ENCODE peak calls at places on chromosome 18, in nine cellular contexts. One of them, this sample, is unnamed.

GRCh38 chr18:54822872-54823845 is 5.1 kb upstream of the RAB27B start:
- DNase-seq in cardiac muscle cell: peak
- DNase-seq in neural progenitor cell: no peak
- DNase-seq in CD8-positive, alpha-beta memory T cell: no peak
- DNase-seq in lower leg skin: no peak
- DNase-seq in tibial nerve: no peak
- DNase-seq in fibroblast of lung: peak
- DNase-seq in GM23338: no peak
- DNase-seq in NB4: peak
- DNase-seq in this sample: peak

GRCh38 chr18:57134564-57135211 is 12.2 kb upstream of the BOD1L2 start:
- DNase-seq in fibroblast of lung: no peak
- DNase-seq in neural progenitor cell: peak
- DNase-seq in tibial nerve: no peak
- DNase-seq in NB4: peak
- DNase-seq in cardiac muscle cell: no peak
- DNase-seq in GM23338: peak
- DNase-seq in lower leg skin: no peak
- DNase-seq in CD8-positive, alpha-beta memory T cell: no peak
- DNase-seq in this sample: no peak

GRCh38 chr18:63439334-63439733 is 17.1 kb upstream of the VPS4B start:
- DNase-seq in CD8-positive, alpha-beta memory T cell: peak
- DNase-seq in tibial nerve: no peak
- DNase-seq in cardiac muscle cell: peak
- DNase-seq in fibroblast of lung: peak
- DNase-seq in lower leg skin: peak
- DNase-seq in NB4: peak
- DNase-seq in neural progenitor cell: peak
- DNase-seq in GM23338: peak
- DNase-seq in this sample: peak

GRCh38 chr18:48490641-48491040 is 48.2 kb upstream of the CTIF start:
- DNase-seq in cardiac muscle cell: peak
- DNase-seq in GM23338: no peak
- DNase-seq in NB4: no peak
- DNase-seq in tibial nerve: no peak
- DNase-seq in fibroblast of lung: no peak
- DNase-seq in lower leg skin: no peak
- DNase-seq in neural progenitor cell: no peak
- DNase-seq in CD8-positive, alpha-beta memory T cell: no peak
- DNase-seq in this sample: no peak

GRCh38 chr18:38751897-38752296 is 1186.3 kb upstream of the CELF4 start:
- DNase-seq in NB4: no peak
- DNase-seq in GM23338: peak
- DNase-seq in CD8-positive, alpha-beta memory T cell: no peak
- DNase-seq in neural progenitor cell: no peak
- DNase-seq in cardiac muscle cell: no peak
- DNase-seq in fibroblast of lung: peak
- DNase-seq in tibial nerve: no peak
- DNase-seq in lower leg skin: peak
- DNase-seq in this sample: peak

GRCh38 chr18:76380791-76381405 is 114.1 kb downstream of the ZNF516 start:
- DNase-seq in fibroblast of lung: no peak
- DNase-seq in neural progenitor cell: peak
- DNase-seq in tibial nerve: no peak
- DNase-seq in NB4: no peak
- DNase-seq in GM23338: peak
- DNase-seq in CD8-positive, alpha-beta memory T cell: no peak
- DNase-seq in cardiac muscle cell: no peak
- DNase-seq in lower leg skin: no peak
- DNase-seq in this sample: no peak

GRCh38 chr18:77099501-77100370 is 32.8 kb downstream of the MBP start:
- DNase-seq in CD8-positive, alpha-beta memory T cell: peak
- DNase-seq in neural progenitor cell: no peak
- DNase-seq in fibroblast of lung: no peak
- DNase-seq in cardiac muscle cell: no peak
- DNase-seq in NB4: peak
- DNase-seq in lower leg skin: no peak
- DNase-seq in tibial nerve: no peak
- DNase-seq in GM23338: no peak
- DNase-seq in this sample: no peak

GRCh38 chr18:29087616-29088246 is 910.8 kb upstream of the CDH2 start:
- DNase-seq in tibial nerve: no peak
- DNase-seq in CD8-positive, alpha-beta memory T cell: no peak
- DNase-seq in neural progenitor cell: no peak
- DNase-seq in fibroblast of lung: no peak
- DNase-seq in NB4: no peak
- DNase-seq in cardiac muscle cell: no peak
- DNase-seq in lower leg skin: no peak
- DNase-seq in GM23338: no peak
- DNase-seq in this sample: no peak

GRCh38 chr18:39966275-39966674 is 1988.8 kb upstream of the PIK3C3 start:
- DNase-seq in NB4: no peak
- DNase-seq in fibroblast of lung: no peak
- DNase-seq in lower leg skin: no peak
- DNase-seq in GM23338: peak
- DNase-seq in CD8-positive, alpha-beta memory T cell: no peak
- DNase-seq in tibial nerve: no peak
- DNase-seq in neural progenitor cell: peak
- DNase-seq in cardiac muscle cell: no peak
- DNase-seq in this sample: no peak

GRCh38 chr18:75472906-75473305 is 45.4 kb upstream of the SMIM21 start:
- DNase-seq in cardiac muscle cell: no peak
- DNase-seq in fibroblast of lung: no peak
- DNase-seq in CD8-positive, alpha-beta memory T cell: no peak
- DNase-seq in neural progenitor cell: no peak
- DNase-seq in tibial nerve: no peak
- DNase-seq in NB4: no peak
- DNase-seq in GM23338: no peak
- DNase-seq in lower leg skin: no peak
- DNase-seq in this sample: no peak

GRCh38 chr18:29892960-29893558 is 1149.5 kb downstream of the DSC3 start:
- DNase-seq in neural progenitor cell: peak
- DNase-seq in lower leg skin: no peak
- DNase-seq in cardiac muscle cell: peak
- DNase-seq in CD8-positive, alpha-beta memory T cell: no peak
- DNase-seq in fibroblast of lung: no peak
- DNase-seq in tibial nerve: no peak
- DNase-seq in GM23338: peak
- DNase-seq in NB4: peak
- DNase-seq in this sample: no peak

GRCh38 chr18:25898965-25899364 is 191.4 kb downstream of the SS18 start:
- DNase-seq in NB4: no peak
- DNase-seq in neural progenitor cell: no peak
- DNase-seq in lower leg skin: no peak
- DNase-seq in fibroblast of lung: no peak
- DNase-seq in tibial nerve: no peak
- DNase-seq in cardiac muscle cell: no peak
- DNase-seq in GM23338: no peak
- DNase-seq in CD8-positive, alpha-beta memory T cell: no peak
- DNase-seq in this sample: no peak

DNA sequence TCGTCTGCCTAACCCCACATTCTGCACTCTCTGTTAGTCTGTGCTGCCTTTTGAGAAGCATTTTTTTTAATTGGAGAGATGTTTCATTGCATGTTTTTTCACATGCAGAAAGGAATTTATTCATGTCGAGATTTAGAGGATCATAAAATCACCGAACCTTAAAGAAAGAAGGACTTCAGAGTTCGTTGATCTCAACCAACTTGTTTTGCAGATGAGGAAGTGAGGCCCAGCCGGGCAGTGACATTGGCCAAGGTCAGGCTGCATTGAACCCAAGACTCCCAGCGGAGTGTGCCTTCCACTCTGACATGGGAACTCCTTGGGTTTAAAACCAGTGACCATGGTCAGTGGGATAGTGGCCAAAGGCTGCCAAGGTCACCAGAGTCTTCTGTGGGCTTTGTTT is 137.5 kb downstream of the SETBP1 start:
- DNase-seq in fibroblast of lung: no peak
- DNase-seq in tibial nerve: no peak
- DNase-seq in CD8-positive, alpha-beta memory T cell: no peak
- DNase-seq in cardiac muscle cell: no peak
- DNase-seq in neural progenitor cell: no peak
- DNase-seq in GM23338: no peak
- DNase-seq in NB4: no peak
- DNase-seq in lower leg skin: no peak
- DNase-seq in this sample: no peak
- H3K4me3 ChIP-seq in fibroblast of lung: no peak
- H3K4me3 ChIP-seq in tibial nerve: no peak
- H3K4me3 ChIP-seq in CD8-positive, alpha-beta memory T cell: no peak
- H3K4me3 ChIP-seq in cardiac muscle cell: no peak
- H3K4me3 ChIP-seq in neural progenitor cell: no peak
- H3K4me3 ChIP-seq in GM23338: no peak
- H3K4me3 ChIP-seq in NB4: no peak
- H3K4me3 ChIP-seq in lower leg skin: no peak
- H3K4me3 ChIP-seq in this sample: no peak

GRCh38 chr18:80145191-80145799 is 36.2 kb downstream of the ADNP2 start:
- DNase-seq in CD8-positive, alpha-beta memory T cell: no peak
- DNase-seq in neural progenitor cell: no peak
- DNase-seq in fibroblast of lung: peak
- DNase-seq in NB4: no peak
- DNase-seq in lower leg skin: no peak
- DNase-seq in tibial nerve: no peak
- DNase-seq in GM23338: no peak
- DNase-seq in cardiac muscle cell: peak
- DNase-seq in this sample: no peak

GRCh38 chr18:80148316-80149199 is 39.5 kb downstream of the ADNP2 start:
- DNase-seq in CD8-positive, alpha-beta memory T cell: no peak
- DNase-seq in GM23338: no peak
- DNase-seq in NB4: peak
- DNase-seq in lower leg skin: no peak
- DNase-seq in fibroblast of lung: peak
- DNase-seq in tibial nerve: no peak
- DNase-seq in cardiac muscle cell: peak
- DNase-seq in neural progenitor cell: no peak
- DNase-seq in this sample: no peak

GRCh38 chr18:80149667-80150066 is 40.6 kb downstream of the ADNP2 start:
- DNase-seq in CD8-positive, alpha-beta memory T cell: no peak
- DNase-seq in fibroblast of lung: no peak
- DNase-seq in cardiac muscle cell: no peak
- DNase-seq in neural progenitor cell: no peak
- DNase-seq in GM23338: no peak
- DNase-seq in lower leg skin: no peak
- DNase-seq in tibial nerve: no peak
- DNase-seq in NB4: no peak
- DNase-seq in this sample: no peak

GRCh38 chr18:80147418-80148315 is 38.6 kb downstream of the ADNP2 start:
- DNase-seq in tibial nerve: peak
- DNase-seq in cardiac muscle cell: peak
- DNase-seq in NB4: peak
- DNase-seq in GM23338: peak
- DNase-seq in lower leg skin: peak
- DNase-seq in neural progenitor cell: peak
- DNase-seq in CD8-positive, alpha-beta memory T cell: peak
- DNase-seq in fibroblast of lung: peak
- DNase-seq in this sample: peak

GRCh38 chr18:80147037-80147417 is 38.0 kb downstream of the ADNP2 start:
- DNase-seq in GM23338: no peak
- DNase-seq in fibroblast of lung: peak
- DNase-seq in NB4: peak
- DNase-seq in cardiac muscle cell: peak
- DNase-seq in lower leg skin: no peak
- DNase-seq in CD8-positive, alpha-beta memory T cell: no peak
- DNase-seq in tibial nerve: no peak
- DNase-seq in neural progenitor cell: no peak
- DNase-seq in this sample: no peak
- H3K4me3 ChIP-seq in GM23338: peak
- H3K4me3 ChIP-seq in fibroblast of lung: peak
- H3K4me3 ChIP-seq in NB4: no peak
- H3K4me3 ChIP-seq in cardiac muscle cell: peak
- H3K4me3 ChIP-seq in lower leg skin: peak
- H3K4me3 ChIP-seq in CD8-positive, alpha-beta memory T cell: peak
- H3K4me3 ChIP-seq in tibial nerve: peak
- H3K4me3 ChIP-seq in neural progenitor cell: peak
- H3K4me3 ChIP-seq in this sample: peak

GRCh38 chr18:41906528-41907256 is 48.3 kb upstream of the PIK3C3 start:
- DNase-seq in cardiac muscle cell: peak
- DNase-seq in NB4: peak
- DNase-seq in lower leg skin: no peak
- DNase-seq in neural progenitor cell: peak
- DNase-seq in CD8-positive, alpha-beta memory T cell: peak
- DNase-seq in tibial nerve: no peak
- DNase-seq in fibroblast of lung: peak
- DNase-seq in GM23338: peak
- DNase-seq in this sample: peak
- H3K4me3 ChIP-seq in cardiac muscle cell: no peak
- H3K4me3 ChIP-seq in NB4: no peak
- H3K4me3 ChIP-seq in lower leg skin: no peak
- H3K4me3 ChIP-seq in neural progenitor cell: no peak
- H3K4me3 ChIP-seq in CD8-positive, alpha-beta memory T cell: no peak
- H3K4me3 ChIP-seq in tibial nerve: no peak
- H3K4me3 ChIP-seq in fibroblast of lung: peak
- H3K4me3 ChIP-seq in GM23338: no peak
- H3K4me3 ChIP-seq in this sample: peak

DNA sequence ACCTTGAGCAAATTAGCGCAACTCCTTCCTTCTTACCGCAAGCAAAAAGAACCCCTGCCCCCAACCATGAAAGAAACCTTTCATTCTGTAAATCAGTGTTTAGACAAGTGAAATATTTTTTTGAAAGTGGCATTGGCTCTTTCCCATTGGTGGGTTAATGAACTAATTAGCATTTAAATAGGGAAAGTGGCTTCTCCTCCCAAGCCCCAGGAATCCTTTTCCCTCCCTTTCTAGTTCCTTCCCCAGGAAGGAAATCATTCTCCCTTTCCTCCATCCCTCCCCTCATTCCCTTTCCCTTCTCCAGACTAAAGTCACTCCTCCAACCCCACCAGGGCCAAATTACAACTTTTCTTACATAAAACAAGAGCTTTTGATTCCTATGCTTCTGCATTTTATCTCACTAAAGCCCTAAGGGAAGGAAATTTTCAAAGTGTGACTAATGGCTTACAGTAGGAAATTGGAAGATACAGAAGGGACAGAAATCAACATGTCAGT is 22.9 kb upstream of the TYMS start:
- DNase-seq in lower leg skin: no peak
- DNase-seq in CD8-positive, alpha-beta memory T cell: no peak
- DNase-seq in GM23338: peak
- DNase-seq in neural progenitor cell: peak
- DNase-seq in NB4: no peak
- DNase-seq in tibial nerve: no peak
- DNase-seq in fibroblast of lung: no peak
- DNase-seq in cardiac muscle cell: no peak
- DNase-seq in this sample: no peak
- H3K4me3 ChIP-seq in lower leg skin: no peak
- H3K4me3 ChIP-seq in CD8-positive, alpha-beta memory T cell: no peak
- H3K4me3 ChIP-seq in GM23338: peak
- H3K4me3 ChIP-seq in neural progenitor cell: no peak
- H3K4me3 ChIP-seq in NB4: no peak
- H3K4me3 ChIP-seq in tibial nerve: no peak
- H3K4me3 ChIP-seq in fibroblast of lung: no peak
- H3K4me3 ChIP-seq in cardiac muscle cell: no peak
- H3K4me3 ChIP-seq in this sample: no peak

GRCh38 chr18:74457043-74457742 is at the start of gene DIPK1C:
- DNase-seq in GM23338: peak
- DNase-seq in cardiac muscle cell: no peak
- DNase-seq in neural progenitor cell: peak
- DNase-seq in CD8-positive, alpha-beta memory T cell: no peak
- DNase-seq in NB4: no peak
- DNase-seq in tibial nerve: no peak
- DNase-seq in fibroblast of lung: no peak
- DNase-seq in lower leg skin: no peak
- DNase-seq in this sample: no peak
- H3K4me3 ChIP-seq in GM23338: peak
- H3K4me3 ChIP-seq in cardiac muscle cell: peak
- H3K4me3 ChIP-seq in neural progenitor cell: peak
- H3K4me3 ChIP-seq in CD8-positive, alpha-beta memory T cell: no peak
- H3K4me3 ChIP-seq in NB4: no peak
- H3K4me3 ChIP-seq in tibial nerve: peak
- H3K4me3 ChIP-seq in fibroblast of lung: no peak
- H3K4me3 ChIP-seq in lower leg skin: peak
- H3K4me3 ChIP-seq in this sample: no peak